ENCODE peak calls at places on chromosomes 5 and 9, in four cellular contexts. Z, P, W and F are unnamed samples.

GRCh38 chr5:125657936-125658335 is 765.3 kb upstream of the GRAMD2B start:
- DNase-seq in P (no peak), W (no peak), Z (no peak), F (no peak)

GRCh38 chr5:36575367-36575781 is 31.0 kb upstream of the SLC1A3 start:
- DNase-seq in Z (peak), W (no peak), P (no peak), F (no peak)

GRCh38 chr9:65444943-65445342 is 159.9 kb upstream of the FOXD4L5 start:
- DNase-seq in W (no peak), P (no peak), Z (no peak), F (no peak)

GRCh38 chr9:115167175-115167574 is 49.2 kb upstream of the TNC start:
- DNase-seq in Z (peak), W (no peak), P (no peak), F (no peak)

GRCh38 chr9:101509572-101509971 is 24.1 kb upstream of the RNF20 start:
- DNase-seq in W (no peak), Z (no peak), P (no peak), F (no peak)

GRCh38 chr5:23820764-23821471 is 313.5 kb downstream of the PRDM9 start:
- DNase-seq in W (peak), Z (peak), P (no peak), F (no peak)

GRCh38 chr5:97095318-97095732 is 47.1 kb downstream of the LIX1 start:
- DNase-seq in Z (no peak), P (no peak), W (no peak), F (no peak)

GRCh38 chr5:76532061-76532460 is 91.1 kb downstream of the F2RL2 start:
- DNase-seq in Z (no peak), W (no peak), P (no peak), F (no peak)

GRCh38 chr9:137611623-137612609 is 6.4 kb downstream of the ARRDC1 start:
- DNase-seq in W (no peak), Z (peak), P (no peak), F (no peak)

GRCh38 chr9:86324308-86324707 is 29.9 kb downstream of the TUT7 start:
- DNase-seq in W (no peak), P (peak), Z (no peak), F (no peak)

GRCh38 chr5:57598756-57599155 is 116.1 kb upstream of the ACTBL2 start:
- DNase-seq in W (no peak), Z (peak), P (no peak), F (no peak)

GRCh38 chr9:6068983-6069382 is 53.6 kb upstream of the RANBP6 start:
- DNase-seq in P (peak), W (peak), Z (no peak), F (no peak)

GRCh38 chr5:73296772-73297171 is 123.8 kb downstream of the TMEM174 start:
- DNase-seq in W (no peak), Z (peak), P (no peak), F (no peak)

GRCh38 chr5:141636413-141637265 is at the start of the genes HDAC3 and RELL2:
- DNase-seq in P (peak), Z (peak), W (peak), F (peak)

GRCh38 chr5:92907914-92908606 is 673.0 kb downstream of the NR2F1-AS1 start:
- DNase-seq in P (peak), Z (peak), W (no peak), F (no peak)

GRCh38 chr5:179343902-179344300 is 1.4 kb downstream of the ADAMTS2 start:
- DNase-seq in Z (no peak), W (no peak), P (no peak), F (no peak)

GRCh38 chr5:73282383-73282782 is 109.4 kb downstream of the TMEM174 start:
- DNase-seq in P (no peak), Z (no peak), W (no peak), F (no peak)

GRCh38 chr5:19855453-19855852 is 132.5 kb downstream of the CDH18 start:
- DNase-seq in W (no peak), Z (no peak), P (no peak), F (no peak)

GRCh38 chr9:22136446-22137140 is 127.5 kb upstream of the CDKN2B start:
- DNase-seq in W (no peak), P (no peak), Z (no peak), F (no peak)

GRCh38 chr5:54263447-54263846 is 46.9 kb downstream of the ARL15 start:
- DNase-seq in W (no peak), Z (no peak), P (no peak), F (no peak)

GRCh38 chr9:86687788-86688187 is 259.5 kb downstream of the GAS1 start:
- DNase-seq in P (no peak), Z (peak), W (no peak), F (no peak)